ENCODE peak calls at places on chromosome 14, in ten cellular contexts. X is CD8-positive, alpha-beta T cell; U is pancreas; L is IMR-90; R is A549; H is psoas muscle; W is tibial artery; A is uterus; G is heart left ventricle; K is cardiac muscle cell. Z is an unnamed sample.
A peak's percentile ranks its signal among the peaks of the same experiment; 100 is the strongest.

GRCh38 chr14:52299692-52300278 is 14.3 kb upstream of the PTGER2 start:
- DNase-seq in G (no peak), H (no peak), K (peak; percentile 41), L (peak; percentile 71), A (no peak), W (no peak), X (no peak), U (no peak), R (peak; percentile 54), Z (peak; percentile 36)

GRCh38 chr14:23661542-23661941 is 25.4 kb downstream of the DHRS2 start:
- DNase-seq in X (no peak), K (no peak), G (no peak), H (no peak), U (no peak), L (no peak), R (no peak), W (no peak), A (no peak), Z (no peak)

GRCh38 chr14:31265701-31266398 is 58.3 kb upstream of the HECTD1 start:
- DNase-seq in R (no peak), L (peak; percentile 30), A (no peak), G (no peak), W (no peak), K (no peak), U (no peak), H (no peak), X (no peak), Z (peak; percentile 63)

GRCh38 chr14:79706382-79706781 is 504.9 kb downstream of the DIO2 start:
- DNase-seq in U (no peak), A (no peak), H (no peak), L (no peak), W (no peak), X (no peak), K (peak; percentile 70), R (no peak), G (no peak), Z (peak; percentile 59)

GRCh38 chr14:39762576-39763401 is 330.6 kb upstream of the FBXO33 start:
- DNase-seq in L (no peak), H (no peak), W (no peak), R (no peak), U (no peak), X (no peak), A (no peak), K (no peak), G (no peak), Z (peak; percentile 16)

GRCh38 chr14:73125169-73125588 is 11.1 kb upstream of the PSEN1 start:
- DNase-seq in G (no peak), W (no peak), A (no peak), U (no peak), H (no peak), R (no peak), X (no peak), L (no peak), K (no peak), Z (no peak)

GRCh38 chr14:102590667-102591099 is 1.8 kb upstream of the RCOR1 start:
- DNase-seq in H (peak; percentile 68), W (peak; percentile 70), G (no peak), U (peak; percentile 30), A (peak; percentile 52), K (peak; percentile 61), R (peak; percentile 72), L (peak; percentile 23), X (no peak), Z (peak; percentile 48)

GRCh38 chr14:43356984-43357545 is 1150.0 kb downstream of the FSCB start:
- DNase-seq in K (no peak), W (no peak), L (no peak), X (no peak), R (no peak), H (no peak), U (no peak), A (no peak), G (no peak), Z (no peak)

GRCh38 chr14:23829736-23830474 is 123.7 kb upstream of the DHRS4 start:
- DNase-seq in K (no peak), L (peak; percentile 82), H (no peak), A (no peak), R (peak; percentile 77), U (peak; percentile 16), W (no peak), G (no peak), X (no peak), Z (peak; percentile 60)

GRCh38 chr14:68512088-68512487 is 280.8 kb downstream of the ZFP36L1 start:
- DNase-seq in G (no peak), U (no peak), R (no peak), K (no peak), X (no peak), A (peak; percentile 79), H (no peak), L (peak; percentile 72), W (no peak), Z (no peak)

GRCh38 chr14:73124180-73124894 is 12.0 kb upstream of the PSEN1 start:
- DNase-seq in X (no peak), W (no peak), G (no peak), U (no peak), H (no peak), A (no peak), R (no peak), L (no peak), K (no peak), Z (no peak)

GRCh38 chr14:24695265-24696241 is 61.6 kb upstream of the GZMB start:
- DNase-seq in A (no peak), K (no peak), L (no peak), W (no peak), H (no peak), X (no peak), G (no peak), U (no peak), R (no peak), Z (no peak)

GRCh38 chr14:92463141-92463540 is 50.4 kb upstream of the RIN3 start:
- DNase-seq in W (no peak), K (no peak), A (no peak), H (no peak), G (peak; percentile 18), L (no peak), R (no peak), U (no peak), X (peak; percentile 28), Z (no peak)

GRCh38 chr14:24064091-24064795 is 7.1 kb upstream of the CPNE6 start:
- DNase-seq in H (no peak), U (peak; percentile 13), A (no peak), X (no peak), L (no peak), G (no peak), K (no peak), R (no peak), W (no peak), Z (no peak)

GRCh38 chr14:100789460-100790417 is 36.2 kb upstream of the MEG3 start:
- DNase-seq in U (no peak), L (no peak), K (no peak), R (no peak), H (peak; percentile 15), A (no peak), G (no peak), W (no peak), X (no peak), Z (no peak)

GRCh38 chr14:84871734-84872133 is 658.2 kb upstream of the FLRT2 start:
- DNase-seq in U (no peak), X (no peak), L (no peak), A (no peak), W (no peak), R (no peak), G (no peak), H (no peak), K (no peak), Z (no peak)
- H3K4me1 ChIP-seq in U (no peaks in the 10 kb centered on the region), X (no peaks in the 10 kb centered on the region), L (no peaks in the 10 kb centered on the region), A (no peaks in the 10 kb centered on the region), W (no peaks in the 10 kb centered on the region), R (no peaks in the 10 kb centered on the region), G (no peaks in the 10 kb centered on the region), H (no peaks in the 10 kb centered on the region), K (no peaks in the 10 kb centered on the region), Z (no peaks in the 10 kb centered on the region)

DNA sequence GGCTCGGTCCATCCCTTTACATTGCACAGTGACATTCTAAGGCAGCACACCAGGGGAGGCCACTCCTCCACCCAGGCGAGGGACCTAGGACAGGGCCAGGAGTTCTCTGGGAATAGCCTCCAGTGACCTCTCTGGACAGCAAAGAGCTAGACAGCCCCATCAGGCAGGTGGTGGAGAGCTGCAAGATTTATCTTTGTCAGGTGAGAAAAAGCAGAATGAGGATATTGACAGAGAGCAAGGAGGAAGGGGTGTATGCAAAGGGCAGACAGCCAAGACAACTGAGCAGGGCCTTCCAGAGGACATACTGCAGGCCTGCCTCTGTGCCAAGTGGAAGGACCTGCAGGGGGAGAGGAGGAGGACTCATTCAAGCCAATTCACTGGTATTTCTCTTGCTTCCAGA is 112.4 kb upstream of the MAX start:
- DNase-seq in A (no peak), G (no peak), W (no peak), R (no peak), U (peak; percentile 48), H (no peak), L (no peak), X (no peak), K (peak; percentile 78), Z (no peak)
- TF ChIP-seq CTCF in A (no peak), G (no peak), W (no peak), R (no peak), U (no peak), H (no peak), L (no peak), X (no peak), K (no peak), Z (no peak)

DNA sequence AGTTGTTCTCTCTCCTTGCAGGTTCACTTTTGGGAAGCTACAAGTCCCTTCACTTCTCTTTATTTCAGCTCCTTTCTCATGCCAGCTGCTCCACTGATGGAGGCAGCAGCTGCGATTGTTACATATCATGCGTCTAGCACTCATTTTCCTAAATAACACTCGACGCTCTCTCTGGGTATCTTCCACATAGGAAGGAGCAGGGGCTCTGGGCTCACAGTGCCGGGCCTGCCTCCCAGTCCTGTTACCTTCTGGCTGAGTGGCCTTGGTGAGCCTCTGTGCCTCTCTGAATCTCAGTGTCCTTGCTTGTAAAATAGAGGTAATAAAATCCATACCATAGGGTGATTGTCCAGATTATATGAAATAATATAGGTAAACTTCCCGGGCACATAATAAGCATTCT is 162.5 kb upstream of the HIF1A start:
- DNase-seq in K (no peak), R (no peak), L (no peak), H (no peak), U (no peak), W (no peak), X (no peak), A (no peak), G (no peak), Z (no peak)
- H3K4me1 ChIP-seq in K (peaks cover 16% of the 10 kb centered on the region), R (peaks cover 83% of the 10 kb centered on the region), L (peaks cover 39% of the 10 kb centered on the region), H (peaks cover 8% of the 10 kb centered on the region), U (peaks cover 58% of the 10 kb centered on the region), W (no peaks in the 10 kb centered on the region), X (no peaks in the 10 kb centered on the region), A (no peaks in the 10 kb centered on the region), G (peaks cover 11% of the 10 kb centered on the region), Z (peaks cover 33% of the 10 kb centered on the region)

DNA sequence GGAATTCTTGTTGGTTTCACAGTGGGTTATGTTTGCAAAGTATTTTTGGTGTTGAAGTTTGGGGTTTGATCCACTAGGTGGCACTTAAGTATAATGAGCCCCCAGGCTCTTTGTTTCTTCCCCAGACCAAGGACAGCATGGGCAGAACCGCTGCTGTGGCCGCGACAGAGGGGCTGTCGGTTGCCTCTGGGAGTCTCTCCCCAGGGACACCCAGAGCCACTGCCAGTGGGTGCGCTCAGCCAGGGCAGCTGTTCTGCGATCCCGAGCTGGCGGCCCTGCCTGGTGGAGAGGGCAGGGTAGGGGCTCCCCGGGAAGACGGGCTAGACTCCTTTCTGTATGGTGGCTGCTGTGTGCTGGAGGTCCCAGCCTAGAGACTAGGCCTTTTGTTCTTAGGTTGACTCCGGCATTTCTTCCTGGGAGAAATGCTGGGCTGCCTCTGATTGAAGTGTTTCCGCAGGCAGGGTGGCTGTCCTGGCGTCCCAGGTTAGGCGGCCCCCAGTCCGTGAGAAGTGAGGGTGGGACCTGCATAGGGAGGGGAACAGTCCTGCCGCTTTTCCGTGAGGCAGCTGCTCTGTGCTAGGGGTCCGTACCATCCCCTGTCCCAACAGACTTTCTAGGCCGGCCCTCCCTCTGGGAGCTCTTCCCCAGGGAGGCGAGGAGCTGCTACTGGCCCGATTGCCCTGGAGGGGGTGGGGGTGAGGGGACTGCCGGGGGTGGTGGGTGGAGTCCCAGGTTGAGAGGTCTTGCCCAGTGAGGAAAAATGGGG is 253.1 kb upstream of the PELI2 start:
- DNase-seq in X (no peak), G (no peak), K (no peak), H (no peak), A (no peak), W (no peak), U (no peak), L (no peak), R (no peak), Z (no peak)
- TF ChIP-seq CTCF in X (no peak), G (no peak), K (no peak), H (no peak), A (no peak), W (no peak), U (no peak), L (no peak), R (no peak), Z (peak; percentile 13)